ENCODE peak calls at places on chromosomes 11 and 22, in seven cellular contexts. Q is fibroblast of lung, P is thoracic aorta, E is PC-3, T is WERI-Rb-1, V is tibial artery, L is choroid plexus epithelial cell. S is an unnamed sample.

GRCh38 chr11:44434191-44434590 is 124.3 kb upstream of the ALX4 start:
- DNase-seq in Q (no peak), P (no peak), E (no peak), T (no peak), V (no peak), L (no peak), S (no peak)

GRCh38 chr11:1826552-1827094 is 8.2 kb upstream of the SYT8 start:
- DNase-seq in Q (peak), P (peak), E (peak), T (peak), V (peak), L (peak), S (no peak)

GRCh38 chr11:47055534-47055933 is 119.0 kb downstream of the CSTPP1 start:
- DNase-seq in Q (no peak), P (no peak), E (no peak), T (no peak), V (no peak), L (peak), S (no peak)

GRCh38 chr11:31106963-31107576 is 262.5 kb downstream of the DCDC1 start:
- DNase-seq in Q (peak), P (no peak), E (peak), T (peak), V (peak), L (peak), S (peak)

GRCh38 chr11:83241291-83241946 is 44.7 kb downstream of the CCDC90B start:
- DNase-seq in Q (peak), P (no peak), E (peak), T (peak), V (peak), L (peak), S (peak)

GRCh38 chr22:37999640-38000272 is 15.4 kb upstream of the SOX10 start:
- DNase-seq in Q (peak), P (peak), E (peak), T (no peak), V (no peak), L (peak), S (no peak)

GRCh38 chr22:47210686-47211085 is 448.2 kb downstream of the TBC1D22A start:
- DNase-seq in Q (no peak), P (no peak), E (no peak), T (no peak), V (no peak), L (no peak), S (no peak)

GRCh38 chr11:101860694-101861371 is 54.0 kb upstream of the CEP126 start:
- DNase-seq in Q (peak), P (no peak), E (peak), T (peak), V (peak), L (peak), S (no peak)

GRCh38 chr22:50627914-50628542 is at the start of gene ARSA:
- DNase-seq in Q (peak), P (no peak), E (peak), T (peak), V (peak), L (peak), S (no peak)

GRCh38 chr11:33701302-33701701 is 676 bp upstream of the C11orf91 start:
- DNase-seq in Q (peak), P (no peak), E (peak), T (no peak), V (no peak), L (peak), S (no peak)

GRCh38 chr11:1763336-1763795 is 361 bp downstream of the CTSD start:
- DNase-seq in Q (no peak), P (no peak), E (no peak), T (no peak), V (no peak), L (no peak), S (no peak)

GRCh38 chr22:36411589-36412258 is 24.0 kb upstream of the MYH9 start:
- DNase-seq in Q (no peak), P (no peak), E (no peak), T (no peak), V (no peak), L (no peak), S (no peak)

GRCh38 chr11:128283445-128283844 is 303.9 kb downstream of the ETS1 start:
- DNase-seq in Q (peak), P (no peak), E (no peak), T (no peak), V (no peak), L (no peak), S (no peak)

GRCh38 chr11:33624082-33624481 is 76.5 kb downstream of the C11orf91 start:
- DNase-seq in Q (no peak), P (no peak), E (no peak), T (no peak), V (no peak), L (peak), S (no peak)

GRCh38 chr22:50516068-50516467 is 8.0 kb downstream of the NCAPH2 start:
- DNase-seq in Q (no peak), P (no peak), E (no peak), T (no peak), V (no peak), L (no peak), S (no peak)

GRCh38 chr11:44747339-44747738 is 20.6 kb downstream of the TSPAN18 start:
- DNase-seq in Q (peak), P (no peak), E (no peak), T (no peak), V (no peak), L (no peak), S (no peak)

GRCh38 chr11:35144811-35145210 is 5.8 kb downstream of the CD44 start:
- DNase-seq in Q (peak), P (no peak), E (peak), T (no peak), V (no peak), L (peak), S (no peak)

GRCh38 chr11:66686100-66686785 is 8.6 kb upstream of the RBM4B start:
- DNase-seq in Q (no peak), P (no peak), E (no peak), T (no peak), V (no peak), L (no peak), S (no peak)

GRCh38 chr11:67345949-67346819 is 7.2 kb downstream of the POLD4 start:
- DNase-seq in Q (peak), P (no peak), E (peak), T (peak), V (no peak), L (peak), S (no peak)

GRCh38 chr11:120186799-120187591 is 23.8 kb upstream of the OAF start:
- DNase-seq in Q (peak), P (no peak), E (peak), T (no peak), V (no peak), L (no peak), S (peak)

GRCh38 chr11:75562836-75563484 is 907 bp downstream of the SERPINH1 start:
- DNase-seq in Q (peak), P (no peak), E (peak), T (peak), V (no peak), L (peak), S (no peak)

GRCh38 chr11:85889676-85890579 is 34.7 kb downstream of the CCDC83 start:
- DNase-seq in Q (peak), P (no peak), E (peak), T (no peak), V (no peak), L (peak), S (no peak)

GRCh38 chr22:47205081-47205491 is 442.6 kb downstream of the TBC1D22A start:
- DNase-seq in Q (no peak), P (no peak), E (no peak), T (no peak), V (no peak), L (no peak), S (no peak)

GRCh38 chr11:118790357-118791014 is 478 bp downstream of the DDX6 start:
- DNase-seq in Q (peak), P (no peak), E (peak), T (peak), V (peak), L (peak), S (peak)

GRCh38 chr11:1455763-1456060 is 30.9 kb downstream of the MOB2 start:
- DNase-seq in Q (no peak), P (no peak), E (no peak), T (no peak), V (no peak), L (no peak), S (no peak)

GRCh38 chr11:1310772-1311468 is 1.5 kb upstream of the TOLLIP start:
- DNase-seq in Q (no peak), P (no peak), E (no peak), T (no peak), V (no peak), L (no peak), S (no peak)

GRCh38 chr22:28917747-28918543 is 34.6 kb downstream of the ZNRF3 start:
- DNase-seq in Q (peak), P (no peak), E (no peak), T (peak), V (no peak), L (peak), S (no peak)

GRCh38 chr11:35013514-35014191 is 97.2 kb downstream of the PDHX start:
- DNase-seq in Q (peak), P (no peak), E (no peak), T (no peak), V (no peak), L (peak), S (no peak)

GRCh38 chr22:44098021-44098739 is 74.1 kb downstream of the PARVB start:
- DNase-seq in Q (no peak), P (no peak), E (no peak), T (no peak), V (no peak), L (no peak), S (no peak)

GRCh38 chr22:20083891-20084546 is 4.0 kb downstream of the DGCR8 start:
- DNase-seq in Q (no peak), P (no peak), E (no peak), T (no peak), V (no peak), L (no peak), S (no peak)

GRCh38 chr11:63888170-63889086 is 28.5 kb downstream of the RCOR2 start:
- DNase-seq in Q (peak), P (peak), E (peak), T (peak), V (peak), L (peak), S (no peak)

GRCh38 chr22:42066133-42066761 is 4.4 kb downstream of the NAGA start:
- DNase-seq in Q (no peak), P (no peak), E (no peak), T (no peak), V (no peak), L (no peak), S (no peak)

DNA sequence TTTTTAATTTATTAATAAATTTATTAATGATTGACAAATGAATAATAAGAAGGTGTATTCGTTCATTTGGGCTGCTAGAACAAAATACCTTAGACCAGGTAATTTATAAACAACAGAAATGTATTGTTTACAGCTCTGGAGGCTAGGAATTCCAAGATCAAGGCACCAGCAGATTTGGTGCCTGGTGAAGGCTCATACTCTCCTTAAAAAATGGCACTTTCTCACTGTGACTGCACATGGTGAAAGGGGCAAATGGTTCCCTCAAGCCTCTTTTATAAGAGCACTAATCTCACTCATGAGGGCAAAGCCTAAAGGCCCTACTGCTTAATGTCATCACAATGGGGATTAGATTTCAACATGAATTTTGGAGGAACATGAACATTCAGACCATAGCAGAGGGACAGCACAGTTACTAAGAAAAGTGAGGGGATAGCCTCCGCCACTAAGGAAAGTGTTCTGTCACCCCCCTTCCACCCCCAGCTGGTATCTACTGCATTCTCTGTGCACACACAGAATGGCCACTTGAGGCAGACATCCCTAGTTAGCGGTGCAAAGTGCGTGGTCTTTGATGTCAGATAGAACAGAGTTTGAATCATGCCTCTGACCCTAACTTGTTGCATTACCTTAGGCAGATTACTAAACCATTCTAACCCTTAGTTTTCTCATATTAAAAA is 47.2 kb upstream of the CEP295 start:
- DNase-seq in Q (no peak), P (no peak), E (no peak), T (peak), V (no peak), L (no peak), S (no peak)
- TF ChIP-seq CTCF in Q (peak), P (no peak), E (peak), T (peak), V (no peak), L (peak), S (no peak)

GRCh38 chr11:70182266-70182665 is 20.8 kb upstream of the FADD start:
- DNase-seq in Q (no peak), P (no peak), E (no peak), T (no peak), V (no peak), L (no peak), S (no peak)
- TF ChIP-seq CTCF in Q (no peak), P (no peak), E (no peak), T (no peak), V (no peak), L (no peak), S (no peak)

GRCh38 chr11:123218451-123218850 is 23.4 kb upstream of the CLMP start:
- DNase-seq in Q (peak), P (no peak), E (no peak), T (no peak), V (no peak), L (no peak), S (no peak)
- TF ChIP-seq CTCF in Q (no peak), P (no peak), E (no peak), T (no peak), V (no peak), L (no peak), S (no peak)

GRCh38 chr11:10301656-10302293 is 3.1 kb upstream of the ADM start:
- DNase-seq in Q (peak), P (no peak), E (peak), T (no peak), V (no peak), L (peak), S (no peak)

GRCh38 chr11:10294289-10294953 is 402 bp upstream of the SBF2 start:
- DNase-seq in Q (peak), P (no peak), E (peak), T (peak), V (peak), L (peak), S (no peak)

GRCh38 chr11:10302294-10302743 is 2.6 kb upstream of the ADM start:
- DNase-seq in Q (peak), P (no peak), E (peak), T (no peak), V (no peak), L (no peak), S (no peak)

GRCh38 chr11:10295056-10295901 is 1.3 kb upstream of the SBF2 start:
- DNase-seq in Q (no peak), P (no peak), E (no peak), T (no peak), V (no peak), L (peak), S (no peak)

DNA sequence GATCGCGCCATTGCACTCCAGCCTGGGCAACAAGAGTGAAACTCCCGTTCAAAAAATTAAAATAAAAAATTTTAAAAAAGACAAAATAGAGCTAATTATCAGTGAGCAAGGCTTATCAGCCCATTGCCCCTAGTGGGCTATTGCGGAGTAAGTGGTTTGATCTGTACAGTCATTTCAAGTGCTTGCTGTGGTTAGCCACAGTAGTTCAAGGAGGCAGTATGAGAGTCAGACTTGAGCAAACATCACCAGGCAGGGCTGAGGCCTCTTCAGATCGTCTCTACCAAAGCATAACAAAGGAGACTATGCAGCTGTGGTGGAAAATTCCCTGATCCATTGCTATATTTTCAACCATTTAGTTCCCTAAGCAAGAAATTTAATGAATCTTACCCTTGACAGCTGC is 4.3 kb upstream of the SBF2 start:
- DNase-seq in Q (peak), P (no peak), E (peak), T (no peak), V (no peak), L (peak), S (no peak)
- TF ChIP-seq CTCF in Q (peak), P (no peak), E (peak), T (peak), V (no peak), L (peak), S (no peak)

GRCh38 chr11:6568191-6568918 is 35.1 kb downstream of the RRP8 start:
- DNase-seq in Q (peak), P (no peak), E (peak), T (no peak), V (no peak), L (peak), S (no peak)
- TF ChIP-seq CTCF in Q (no peak), P (no peak), E (peak), T (peak), V (no peak), L (peak), S (no peak)

DNA sequence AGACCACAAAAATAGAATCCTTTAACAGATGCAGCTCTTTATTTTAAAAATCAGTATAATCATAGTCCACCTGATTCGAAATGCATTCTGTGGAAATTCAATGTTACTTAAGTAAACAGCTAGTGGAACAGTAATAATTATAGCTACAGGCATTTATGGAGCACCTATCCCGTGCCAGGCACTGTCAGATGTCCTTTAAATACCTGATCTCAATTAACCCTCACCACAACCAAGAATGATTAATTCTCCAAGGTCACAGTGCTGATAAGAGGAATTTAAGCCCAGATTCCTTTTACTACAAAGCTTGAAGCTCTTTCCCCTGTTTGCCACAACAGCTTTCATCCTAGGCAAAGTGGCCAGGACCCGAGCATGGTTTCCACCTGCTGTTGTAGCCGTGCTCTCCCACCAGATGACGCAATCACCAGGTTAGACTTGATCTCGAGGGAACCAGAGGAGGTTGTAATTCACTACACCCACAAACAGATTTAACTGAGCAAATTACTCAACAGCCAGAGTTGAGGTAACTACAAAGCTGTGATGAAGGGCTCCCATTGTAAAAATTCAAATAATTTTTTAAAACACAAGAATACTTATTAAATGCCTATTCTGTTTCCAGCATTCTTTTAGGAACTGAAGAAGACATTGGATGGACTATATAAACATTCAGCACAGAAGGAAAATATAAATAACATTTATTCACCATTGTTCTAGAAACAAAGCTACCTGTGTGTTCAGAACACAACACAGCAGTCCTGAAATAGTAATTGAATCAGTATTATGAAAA is 10.3 kb downstream of the PRDM10 start:
- DNase-seq in Q (peak), P (no peak), E (peak), T (peak), V (no peak), L (peak), S (no peak)
- TF ChIP-seq CTCF in Q (no peak), P (no peak), E (peak), T (peak), V (no peak), L (peak), S (no peak)

GRCh38 chr11:14886509-14886908 is 5.5 kb downstream of the CYP2R1 start:
- DNase-seq in Q (no peak), P (no peak), E (no peak), T (no peak), V (no peak), L (no peak), S (no peak)
- TF ChIP-seq CTCF in Q (no peak), P (no peak), E (no peak), T (no peak), V (no peak), L (no peak), S (no peak)

GRCh38 chr11:296976-297665 is 2.2 kb downstream of the IFITM5 start:
- DNase-seq in Q (no peak), P (no peak), E (no peak), T (no peak), V (peak), L (no peak), S (no peak)

GRCh38 chr11:299081-299891 is at the start of gene IFITM5:
- DNase-seq in Q (no peak), P (no peak), E (no peak), T (no peak), V (no peak), L (no peak), S (no peak)

GRCh38 chr11:297666-298405 is 1.5 kb downstream of the IFITM5 start:
- DNase-seq in Q (no peak), P (no peak), E (no peak), T (no peak), V (peak), L (no peak), S (no peak)

GRCh38 chr11:298406-299065 is 790 bp downstream of the IFITM5 start:
- DNase-seq in Q (no peak), P (no peak), E (no peak), T (peak), V (peak), L (no peak), S (no peak)

GRCh38 chr11:299951-300735 is 817 bp upstream of the IFITM5 start:
- DNase-seq in Q (no peak), P (no peak), E (no peak), T (no peak), V (no peak), L (peak), S (no peak)
- TF ChIP-seq CTCF in Q (peak), P (no peak), E (no peak), T (peak), V (no peak), L (peak), S (no peak)